ENCODE peak calls at places on chromosomes 3 and 15, in seven cellular contexts. One of them, this sample, is unnamed.

GRCh38 chr3:181417748-181418147 is 294.0 kb upstream of the SOX2 start:
- DNase-seq in OCI-LY7: no peak
- DNase-seq in A549: no peak
- DNase-seq in keratinocyte: peak
- DNase-seq in AG09309: no peak
- DNase-seq in brain microvascular endothelial cell: no peak
- DNase-seq in vagina: no peak
- DNase-seq in this sample: no peak

GRCh38 chr3:138945646-138946553 is 1.0 kb downstream of the FOXL2 start:
- DNase-seq in OCI-LY7: no peak
- DNase-seq in A549: peak
- DNase-seq in keratinocyte: no peak
- DNase-seq in AG09309: no peak
- DNase-seq in brain microvascular endothelial cell: no peak
- DNase-seq in vagina: no peak
- DNase-seq in this sample: no peak

GRCh38 chr3:48848816-48849515 is 1.3 kb upstream of the PRKAR2A start:
- DNase-seq in OCI-LY7: no peak
- DNase-seq in A549: no peak
- DNase-seq in keratinocyte: no peak
- DNase-seq in AG09309: no peak
- DNase-seq in brain microvascular endothelial cell: no peak
- DNase-seq in vagina: no peak
- DNase-seq in this sample: no peak

GRCh38 chr15:31774045-31774444 is 256.3 kb upstream of the CHRNA7 start:
- DNase-seq in OCI-LY7: no peak
- DNase-seq in A549: no peak
- DNase-seq in keratinocyte: no peak
- DNase-seq in AG09309: no peak
- DNase-seq in brain microvascular endothelial cell: no peak
- DNase-seq in vagina: no peak
- DNase-seq in this sample: no peak

GRCh38 chr3:31377045-31377642 is 155.6 kb upstream of the STT3B start:
- DNase-seq in OCI-LY7: no peak
- DNase-seq in A549: peak
- DNase-seq in keratinocyte: peak
- DNase-seq in AG09309: peak
- DNase-seq in brain microvascular endothelial cell: peak
- DNase-seq in vagina: no peak
- DNase-seq in this sample: peak

GRCh38 chr3:58052373-58053273 is 44.4 kb downstream of the FLNB start:
- DNase-seq in OCI-LY7: no peak
- DNase-seq in A549: peak
- DNase-seq in keratinocyte: peak
- DNase-seq in AG09309: peak
- DNase-seq in brain microvascular endothelial cell: peak
- DNase-seq in vagina: no peak
- DNase-seq in this sample: peak

GRCh38 chr3:97464035-97464434 is 300.5 kb upstream of the ARL6 start:
- DNase-seq in OCI-LY7: no peak
- DNase-seq in A549: no peak
- DNase-seq in keratinocyte: no peak
- DNase-seq in AG09309: no peak
- DNase-seq in brain microvascular endothelial cell: no peak
- DNase-seq in vagina: no peak
- DNase-seq in this sample: no peak

GRCh38 chr15:101609742-101610627 is 42.2 kb downstream of the TM2D3 start:
- DNase-seq in OCI-LY7: no peak
- DNase-seq in A549: no peak
- DNase-seq in keratinocyte: no peak
- DNase-seq in AG09309: no peak
- DNase-seq in brain microvascular endothelial cell: no peak
- DNase-seq in vagina: no peak
- DNase-seq in this sample: no peak

GRCh38 chr3:37500518-37500917 is 326.1 kb upstream of the LRRFIP2 start:
- DNase-seq in OCI-LY7: no peak
- DNase-seq in A549: no peak
- DNase-seq in keratinocyte: no peak
- DNase-seq in AG09309: no peak
- DNase-seq in brain microvascular endothelial cell: no peak
- DNase-seq in vagina: no peak
- DNase-seq in this sample: no peak

GRCh38 chr3:123424321-123424998 is 24.4 kb downstream of the ADCY5 start:
- DNase-seq in OCI-LY7: no peak
- DNase-seq in A549: no peak
- DNase-seq in keratinocyte: no peak
- DNase-seq in AG09309: no peak
- DNase-seq in brain microvascular endothelial cell: no peak
- DNase-seq in vagina: no peak
- DNase-seq in this sample: no peak

GRCh38 chr3:120129718-120130117 is 35.5 kb upstream of the GSK3B start:
- DNase-seq in OCI-LY7: no peak
- DNase-seq in A549: no peak
- DNase-seq in keratinocyte: no peak
- DNase-seq in AG09309: peak
- DNase-seq in brain microvascular endothelial cell: no peak
- DNase-seq in vagina: no peak
- DNase-seq in this sample: no peak

GRCh38 chr3:111727843-111728565 is 131.1 kb upstream of the PHLDB2 start:
- DNase-seq in OCI-LY7: no peak
- DNase-seq in A549: no peak
- DNase-seq in keratinocyte: no peak
- DNase-seq in AG09309: no peak
- DNase-seq in brain microvascular endothelial cell: no peak
- DNase-seq in vagina: no peak
- DNase-seq in this sample: no peak

GRCh38 chr3:108588616-108589015 is 622 bp downstream of the CIP2A start:
- DNase-seq in OCI-LY7: peak
- DNase-seq in A549: no peak
- DNase-seq in keratinocyte: no peak
- DNase-seq in AG09309: no peak
- DNase-seq in brain microvascular endothelial cell: no peak
- DNase-seq in vagina: no peak
- DNase-seq in this sample: no peak

GRCh38 chr3:5292512-5292911 is 105.0 kb downstream of the EDEM1 start:
- DNase-seq in OCI-LY7: no peak
- DNase-seq in A549: no peak
- DNase-seq in keratinocyte: no peak
- DNase-seq in AG09309: no peak
- DNase-seq in brain microvascular endothelial cell: no peak
- DNase-seq in vagina: no peak
- DNase-seq in this sample: no peak

GRCh38 chr3:183244219-183244618 is 8.8 kb upstream of the B3GNT5 start:
- DNase-seq in OCI-LY7: no peak
- DNase-seq in A549: no peak
- DNase-seq in keratinocyte: no peak
- DNase-seq in AG09309: no peak
- DNase-seq in brain microvascular endothelial cell: peak
- DNase-seq in vagina: no peak
- DNase-seq in this sample: no peak

GRCh38 chr3:23041918-23042696 is 161.0 kb upstream of the UBE2E2 start:
- DNase-seq in OCI-LY7: no peak
- DNase-seq in A549: no peak
- DNase-seq in keratinocyte: no peak
- DNase-seq in AG09309: no peak
- DNase-seq in brain microvascular endothelial cell: peak
- DNase-seq in vagina: no peak
- DNase-seq in this sample: no peak

GRCh38 chr15:56804908-56805307 is 71.6 kb upstream of the ZNF280D start:
- DNase-seq in OCI-LY7: no peak
- DNase-seq in A549: no peak
- DNase-seq in keratinocyte: no peak
- DNase-seq in AG09309: no peak
- DNase-seq in brain microvascular endothelial cell: no peak
- DNase-seq in vagina: no peak
- DNase-seq in this sample: no peak

GRCh38 chr3:44632193-44632592 is 7.4 kb downstream of the ZNF197 start:
- DNase-seq in OCI-LY7: no peak
- DNase-seq in A549: no peak
- DNase-seq in keratinocyte: no peak
- DNase-seq in AG09309: no peak
- DNase-seq in brain microvascular endothelial cell: no peak
- DNase-seq in vagina: no peak
- DNase-seq in this sample: no peak

GRCh38 chr3:154182322-154182922 is 61.2 kb downstream of the ARHGEF26 start:
- DNase-seq in OCI-LY7: no peak
- DNase-seq in A549: no peak
- DNase-seq in keratinocyte: no peak
- DNase-seq in AG09309: no peak
- DNase-seq in brain microvascular endothelial cell: no peak
- DNase-seq in vagina: no peak
- DNase-seq in this sample: no peak

GRCh38 chr15:52765779-52766178 is 24.4 kb downstream of the ONECUT1 start:
- DNase-seq in OCI-LY7: no peak
- DNase-seq in A549: peak
- DNase-seq in keratinocyte: no peak
- DNase-seq in AG09309: no peak
- DNase-seq in brain microvascular endothelial cell: peak
- DNase-seq in vagina: no peak
- DNase-seq in this sample: no peak

GRCh38 chr3:99999541-99999940 is 114.8 kb downstream of the FILIP1L start:
- DNase-seq in OCI-LY7: no peak
- DNase-seq in A549: no peak
- DNase-seq in keratinocyte: no peak
- DNase-seq in AG09309: peak
- DNase-seq in brain microvascular endothelial cell: no peak
- DNase-seq in vagina: no peak
- DNase-seq in this sample: no peak

GRCh38 chr15:94075349-94075748 is 156.0 kb upstream of the MCTP2 start:
- DNase-seq in OCI-LY7: no peak
- DNase-seq in A549: no peak
- DNase-seq in keratinocyte: no peak
- DNase-seq in AG09309: no peak
- DNase-seq in brain microvascular endothelial cell: no peak
- DNase-seq in vagina: peak
- DNase-seq in this sample: no peak

GRCh38 chr15:88035381-88035780 is 221.2 kb downstream of the NTRK3 start:
- DNase-seq in OCI-LY7: no peak
- DNase-seq in A549: no peak
- DNase-seq in keratinocyte: no peak
- DNase-seq in AG09309: no peak
- DNase-seq in brain microvascular endothelial cell: no peak
- DNase-seq in vagina: no peak
- DNase-seq in this sample: no peak

GRCh38 chr15:45429974-45430792 is 51.8 kb upstream of the GATM start:
- DNase-seq in OCI-LY7: peak
- DNase-seq in A549: peak
- DNase-seq in keratinocyte: no peak
- DNase-seq in AG09309: no peak
- DNase-seq in brain microvascular endothelial cell: peak
- DNase-seq in vagina: no peak
- DNase-seq in this sample: no peak

GRCh38 chr3:184733971-184734608 is 22.2 kb upstream of the MAGEF1 start:
- DNase-seq in OCI-LY7: no peak
- DNase-seq in A549: no peak
- DNase-seq in keratinocyte: no peak
- DNase-seq in AG09309: no peak
- DNase-seq in brain microvascular endothelial cell: no peak
- DNase-seq in vagina: no peak
- DNase-seq in this sample: no peak

GRCh38 chr3:146218880-146219866 is 31.7 kb downstream of the PLSCR4 start:
- DNase-seq in OCI-LY7: peak
- DNase-seq in A549: peak
- DNase-seq in keratinocyte: no peak
- DNase-seq in AG09309: no peak
- DNase-seq in brain microvascular endothelial cell: peak
- DNase-seq in vagina: no peak
- DNase-seq in this sample: no peak

GRCh38 chr15:93164409-93164808 is 75.4 kb upstream of the RGMA start:
- DNase-seq in OCI-LY7: no peak
- DNase-seq in A549: no peak
- DNase-seq in keratinocyte: no peak
- DNase-seq in AG09309: no peak
- DNase-seq in brain microvascular endothelial cell: no peak
- DNase-seq in vagina: no peak
- DNase-seq in this sample: no peak

GRCh38 chr3:38599886-38600285 is 49.6 kb downstream of the SCN5A start:
- DNase-seq in OCI-LY7: no peak
- DNase-seq in A549: no peak
- DNase-seq in keratinocyte: no peak
- DNase-seq in AG09309: no peak
- DNase-seq in brain microvascular endothelial cell: no peak
- DNase-seq in vagina: no peak
- DNase-seq in this sample: no peak

GRCh38 chr3:72549819-72550581 is 298.2 kb downstream of the SHQ1 start:
- DNase-seq in OCI-LY7: no peak
- DNase-seq in A549: no peak
- DNase-seq in keratinocyte: no peak
- DNase-seq in AG09309: no peak
- DNase-seq in brain microvascular endothelial cell: no peak
- DNase-seq in vagina: no peak
- DNase-seq in this sample: no peak

GRCh38 chr3:71400986-71401451 is 182.5 kb downstream of the FOXP1 start:
- DNase-seq in OCI-LY7: no peak
- DNase-seq in A549: no peak
- DNase-seq in keratinocyte: no peak
- DNase-seq in AG09309: no peak
- DNase-seq in brain microvascular endothelial cell: peak
- DNase-seq in vagina: no peak
- DNase-seq in this sample: no peak
- H3K4me3 ChIP-seq in OCI-LY7: no peak
- H3K4me3 ChIP-seq in A549: no peak
- H3K4me3 ChIP-seq in keratinocyte: no peak
- H3K4me3 ChIP-seq in AG09309: no peak
- H3K4me3 ChIP-seq in brain microvascular endothelial cell: no peak
- H3K4me3 ChIP-seq in vagina: no peak
- H3K4me3 ChIP-seq in this sample: no peak

DNA sequence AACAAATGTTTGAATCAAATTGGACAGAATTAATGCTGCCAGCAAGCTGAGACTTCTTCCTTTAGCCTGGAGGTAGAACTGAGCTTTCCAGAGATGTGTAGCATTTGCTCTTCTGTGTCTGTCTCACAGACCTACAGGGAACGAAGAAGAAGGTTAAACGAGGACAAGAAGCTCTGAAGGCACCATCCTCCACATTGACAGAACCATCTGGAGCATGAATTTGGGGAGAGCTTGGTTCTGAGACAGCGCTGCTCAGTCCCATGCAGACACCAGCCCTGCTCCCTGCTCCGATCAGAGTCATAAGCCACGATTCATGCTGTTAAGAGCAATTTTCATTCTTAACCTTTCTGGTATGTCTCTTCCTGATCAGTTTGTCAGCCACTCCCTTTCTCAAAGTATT is 7.7 kb upstream of the KY start:
- DNase-seq in OCI-LY7: no peak
- DNase-seq in A549: no peak
- DNase-seq in keratinocyte: no peak
- DNase-seq in AG09309: no peak
- DNase-seq in brain microvascular endothelial cell: no peak
- DNase-seq in vagina: no peak
- DNase-seq in this sample: no peak
- H3K4me3 ChIP-seq in OCI-LY7: no peak
- H3K4me3 ChIP-seq in A549: no peak
- H3K4me3 ChIP-seq in keratinocyte: no peak
- H3K4me3 ChIP-seq in AG09309: no peak
- H3K4me3 ChIP-seq in brain microvascular endothelial cell: no peak
- H3K4me3 ChIP-seq in vagina: no peak
- H3K4me3 ChIP-seq in this sample: no peak

GRCh38 chr3:186193534-186194450 is 84.9 kb upstream of the ETV5 start:
- DNase-seq in OCI-LY7: no peak
- DNase-seq in A549: no peak
- DNase-seq in keratinocyte: no peak
- DNase-seq in AG09309: no peak
- DNase-seq in brain microvascular endothelial cell: no peak
- DNase-seq in vagina: no peak
- DNase-seq in this sample: no peak
- H3K4me3 ChIP-seq in OCI-LY7: no peak
- H3K4me3 ChIP-seq in A549: no peak
- H3K4me3 ChIP-seq in keratinocyte: peak
- H3K4me3 ChIP-seq in AG09309: no peak
- H3K4me3 ChIP-seq in brain microvascular endothelial cell: peak
- H3K4me3 ChIP-seq in vagina: peak
- H3K4me3 ChIP-seq in this sample: peak

GRCh38 chr3:127546970-127547733 is 43.4 kb downstream of the TPRA1 start:
- DNase-seq in OCI-LY7: no peak
- DNase-seq in A549: no peak
- DNase-seq in keratinocyte: no peak
- DNase-seq in AG09309: no peak
- DNase-seq in brain microvascular endothelial cell: no peak
- DNase-seq in vagina: no peak
- DNase-seq in this sample: no peak
- H3K4me3 ChIP-seq in OCI-LY7: no peak
- H3K4me3 ChIP-seq in A549: peak
- H3K4me3 ChIP-seq in keratinocyte: no peak
- H3K4me3 ChIP-seq in AG09309: peak
- H3K4me3 ChIP-seq in brain microvascular endothelial cell: peak
- H3K4me3 ChIP-seq in vagina: peak
- H3K4me3 ChIP-seq in this sample: peak